ENCODE peak calls at places on chromosome 16, in five cellular contexts. O, H, V, X and R are unnamed samples.

GRCh38 chr16:22425036-22425801 is 50.8 kb upstream of the CDR2 start:
- DNase-seq in H (no peak), O (no peak), X (no peak), V (peak; percentile 37), R (no peak)

GRCh38 chr16:10813123-10813455 is 5.5 kb downstream of the TVP23A start:
- DNase-seq in X (no peak), H (no peak), O (no peak), V (no peak), R (no peak)

GRCh38 chr16:24178496-24178895 is 77.6 kb upstream of the CACNG3 start:
- DNase-seq in H (no peak), V (no peak), O (no peak), X (no peak), R (no peak)

GRCh38 chr16:87054154-87054553 is 263.0 kb downstream of the C16orf95 start:
- DNase-seq in O (no peak), H (no peak), X (no peak), V (no peak), R (no peak)

GRCh38 chr16:5354645-5355044 is 257.1 kb upstream of the EEF2KMT start:
- DNase-seq in H (no peak), X (no peak), O (no peak), V (no peak), R (no peak)

GRCh38 chr16:48366165-48367093 is 18.8 kb downstream of the SIAH1 start:
- DNase-seq in O (peak; percentile 60), H (peak; percentile 34), X (no peak), V (peak; percentile 96), R (peak; percentile 83)

GRCh38 chr16:72961863-72962262 is 86.1 kb downstream of the ZFHX3 start:
- DNase-seq in X (no peak), H (no peak), V (no peak), O (no peak), R (no peak)

GRCh38 chr16:66511615-66512500 is 38.1 kb downstream of the TK2 start:
- DNase-seq in O (peak; percentile 90), X (no peak), V (peak; percentile 43), H (no peak), R (peak; percentile 35)

GRCh38 chr16:21169249-21169981 is 10.9 kb downstream of the LDAF1 start:
- DNase-seq in V (no peak), H (no peak), X (no peak), O (no peak), R (no peak)

GRCh38 chr16:31428638-31429247 is 583 bp upstream of the COX6A2 start:
- DNase-seq in X (no peak), H (no peak), O (peak; percentile 11), V (no peak), R (no peak)

GRCh38 chr16:72224260-72224768 is 52.4 kb upstream of the PMFBP1 start:
- DNase-seq in X (no peak), V (no peak), O (no peak), H (no peak), R (no peak)

GRCh38 chr16:3129137-3130131 is 5.4 kb upstream of the ZNF213 start:
- DNase-seq in X (no peak), H (peak; percentile 52), O (peak; percentile 74), V (peak; percentile 79), R (peak; percentile 91)

GRCh38 chr16:14428043-14428442 is 202.0 kb downstream of the PARN start:
- DNase-seq in X (no peak), O (no peak), V (no peak), H (no peak), R (no peak)

GRCh38 chr16:49643429-49644142 is 212.3 kb downstream of the ZNF423 start:
- DNase-seq in H (no peak), X (no peak), V (no peak), O (no peak), R (no peak)

GRCh38 chr16:57258910-57259475 is 13.9 kb downstream of the ARL2BP start:
- DNase-seq in O (no peak), H (no peak), X (peak; percentile 3), V (no peak), R (no peak)

GRCh38 chr16:2019500-2019899 is at the start of gene NPW:
- DNase-seq in H (no peak), X (no peak), V (no peak), O (no peak), R (peak; percentile 49)

GRCh38 chr16:79776243-79776884 is 175.8 kb upstream of the MAF start:
- DNase-seq in O (no peak), X (no peak), H (no peak), V (peak; percentile 46), R (peak; percentile 4)

GRCh38 chr16:11066231-11066870 is 122.0 kb downstream of the CLEC16A start:
- DNase-seq in O (no peak), X (no peak), V (no peak), H (no peak), R (no peak)

GRCh38 chr16:88382491-88383400 is at the start of gene ZNF469:
- DNase-seq in H (no peak), O (peak; percentile 25), V (no peak), X (no peak), R (no peak)

GRCh38 chr16:27228621-27229501 is 25.5 kb downstream of the KDM8 start:
- DNase-seq in H (no peak), X (no peak), V (no peak), O (no peak), R (peak; percentile 3)

GRCh38 chr16:11163761-11164261 is 92.2 kb downstream of the SOCS1 start:
- DNase-seq in V (no peak), H (no peak), O (no peak), X (no peak), R (no peak)

GRCh38 chr16:56866955-56867830 is 2.2 kb downstream of the SLC12A3 start:
- DNase-seq in H (peak; percentile 3), V (peak; percentile 57), X (no peak), O (peak; percentile 65), R (peak; percentile 84)

GRCh38 chr16:57723170-57723569 is 12.4 kb upstream of the KATNB1 start:
- DNase-seq in O (no peak), H (no peak), V (no peak), X (no peak), R (peak; percentile 17)

GRCh38 chr16:2213817-2214720 is 571 bp downstream of the PGP start:
- DNase-seq in O (no peak), X (no peak), H (no peak), V (no peak), R (peak; percentile 63)

GRCh38 chr16:86072328-86073102 is 173.6 kb downstream of the IRF8 start:
- DNase-seq in H (no peak), V (peak; percentile 64), O (peak; percentile 59), X (peak; percentile 35), R (peak; percentile 63)

GRCh38 chr16:4944333-4945281 is 7.7 kb upstream of the PPL start:
- DNase-seq in O (peak; percentile 93), H (no peak), X (peak; percentile 92), V (peak; percentile 99), R (peak; percentile 95)

GRCh38 chr16:11212819-11213196 is 43.2 kb downstream of the SOCS1 start:
- DNase-seq in X (no peak), V (no peak), O (no peak), H (no peak), R (no peak)

GRCh38 chr16:17343028-17343427 is 127.7 kb downstream of the XYLT1 start:
- DNase-seq in O (no peak), H (no peak), V (no peak), X (no peak), R (no peak)

GRCh38 chr16:70724146-70725023 is 38.5 kb upstream of the MTSS2 start:
- DNase-seq in X (no peak), O (no peak), V (no peak), H (no peak), R (no peak)

GRCh38 chr16:12170103-12171025 is 193.8 kb downstream of the SNX29 start:
- DNase-seq in V (no peak), O (no peak), X (no peak), H (no peak), R (no peak)

GRCh38 chr16:71246309-71246708 is 15.8 kb upstream of the HYDIN start:
- DNase-seq in X (no peak), O (no peak), V (no peak), H (no peak), R (no peak)

GRCh38 chr16:77437859-77438258 is 3.0 kb upstream of the ADAMTS18 start:
- DNase-seq in H (no peak), X (no peak), V (no peak), O (no peak), R (peak; percentile 60)